ENCODE peak calls at places on chromosomes 2 and 18, in nine cellular contexts. H is HTR-8/SVneo, D is T-helper 1 cell, L is breast epithelium, Y is stomach, F is cardiac muscle cell, S is HS-27A, X is NCI-H2081, A is SK-N-MC. P is an unnamed sample.

GRCh38 chr2:139123795-139124194 is 343.6 kb upstream of the NXPH2 start:
- DNase-seq in D (no peak), S (no peak), L (no peak), F (no peak), H (no peak), X (no peak), A (no peak), Y (no peak), P (no peak)

GRCh38 chr2:66874411-66874810 is 439.5 kb downstream of the MEIS1 start:
- DNase-seq in D (no peak), S (no peak), L (no peak), F (no peak), Y (no peak), A (peak), H (no peak), X (no peak), P (no peak)

GRCh38 chr2:36967236-36967876 is 1.0 kb upstream of the STRN start:
- DNase-seq in L (no peak), A (no peak), Y (peak), S (no peak), D (no peak), H (no peak), F (peak), X (no peak), P (no peak)

GRCh38 chr18:26813043-26813442 is 52.5 kb downstream of the AQP4 start:
- DNase-seq in X (peak), H (peak), A (no peak), S (no peak), L (no peak), F (peak), D (no peak), Y (peak), P (no peak)

GRCh38 chr2:98908909-98909308 is 27.1 kb downstream of the CRACDL start:
- DNase-seq in D (peak), H (no peak), L (no peak), X (no peak), S (no peak), F (no peak), Y (peak), A (no peak), P (peak)

GRCh38 chr2:21220930-21221329 is 97.2 kb downstream of the TDRD15 start:
- DNase-seq in Y (peak), S (no peak), L (no peak), F (no peak), A (no peak), X (no peak), D (no peak), H (no peak), P (peak)

GRCh38 chr2:219127236-219127635 is 33.4 kb downstream of the NHEJ1 start:
- DNase-seq in F (no peak), X (no peak), H (no peak), S (no peak), A (no peak), D (no peak), L (no peak), Y (no peak), P (no peak)

GRCh38 chr2:218405365-218406208 is 5.9 kb downstream of the CTDSP1 start:
- DNase-seq in F (peak), L (no peak), A (no peak), Y (no peak), D (no peak), S (no peak), H (no peak), X (no peak), P (no peak)

GRCh38 chr2:155975734-155976133 is 356.8 kb downstream of the NR4A2 start:
- DNase-seq in F (no peak), X (no peak), H (no peak), A (no peak), Y (no peak), S (no peak), L (no peak), D (no peak), P (no peak)

GRCh38 chr2:240213226-240213475 is 72.7 kb upstream of the OTOS start:
- DNase-seq in H (no peak), X (no peak), D (no peak), A (no peak), Y (no peak), F (no peak), L (peak), S (no peak), P (no peak)

GRCh38 chr18:50686409-50686808 is 126.5 kb downstream of the MAPK4 start:
- DNase-seq in F (no peak), S (no peak), Y (no peak), X (no peak), H (no peak), D (no peak), A (no peak), L (no peak), P (no peak)

GRCh38 chr2:226578373-226578772 is 221.2 kb downstream of the IRS1 start:
- DNase-seq in Y (no peak), X (no peak), A (no peak), L (no peak), S (no peak), D (no peak), H (no peak), F (no peak), P (no peak)

GRCh38 chr2:647691-648231 is 29.4 kb downstream of the TMEM18 start:
- DNase-seq in H (no peak), Y (peak), D (no peak), S (no peak), X (no peak), A (no peak), L (no peak), F (no peak), P (no peak)

GRCh38 chr2:65416321-65416720 is 16.1 kb downstream of the SPRED2 start:
- DNase-seq in L (no peak), A (no peak), Y (no peak), X (no peak), H (no peak), D (no peak), S (no peak), F (no peak), P (no peak)

GRCh38 chr2:198102841-198103240 is 298.4 kb downstream of the PLCL1 start:
- DNase-seq in A (no peak), L (no peak), F (no peak), D (no peak), Y (no peak), S (no peak), X (no peak), H (no peak), P (no peak)

GRCh38 chr2:224261316-224261715 is 140.6 kb downstream of the FAM124B start:
- DNase-seq in A (no peak), Y (no peak), D (no peak), H (no peak), S (no peak), F (no peak), X (no peak), L (no peak), P (no peak)

GRCh38 chr2:235494716-235495372 is 1.0 kb downstream of the AGAP1 start:
- DNase-seq in X (peak), F (peak), S (no peak), H (no peak), D (no peak), A (no peak), L (no peak), Y (peak), P (peak)

GRCh38 chr2:26805241-26805676 is 19.4 kb downstream of the CENPA start:
- DNase-seq in D (no peak), L (no peak), H (peak), S (no peak), X (no peak), A (no peak), Y (no peak), F (no peak), P (no peak)

GRCh38 chr2:69494126-69494525 is 56.9 kb upstream of the NFU1 start:
- DNase-seq in L (no peak), Y (no peak), D (no peak), H (no peak), S (no peak), F (no peak), A (no peak), X (no peak), P (no peak)

GRCh38 chr2:12251749-12252148 is 465.0 kb upstream of the TRIB2 start:
- DNase-seq in L (no peak), D (no peak), S (no peak), X (no peak), F (no peak), H (no peak), A (no peak), Y (no peak), P (no peak)

GRCh38 chr18:8694891-8695290 is 10.5 kb upstream of the MTCL1 start:
- DNase-seq in X (no peak), Y (no peak), A (no peak), D (no peak), L (no peak), S (no peak), H (no peak), F (no peak), P (no peak)

GRCh38 chr2:8427211-8427610 is 254.6 kb upstream of the ID2 start:
- DNase-seq in F (no peak), D (no peak), Y (no peak), A (no peak), S (no peak), X (no peak), L (no peak), H (no peak), P (no peak)

GRCh38 chr18:6546229-6546628 is 131.5 kb upstream of the L3MBTL4 start:
- DNase-seq in D (no peak), L (no peak), F (no peak), Y (no peak), A (no peak), S (no peak), H (no peak), X (no peak), P (no peak)